ENCODE peak calls at places on chromosomes 1 and 21, in five cellular contexts. Z is NCI-H1930; R is effector CD4-positive, alpha-beta T cell; I is uterus; C is NCI-H146. V is an unnamed sample.

GRCh38 chr1:65343286-65343685 is 33.9 kb downstream of the DNAJC6 start:
- DNase-seq in R (no peak), I (no peak), C (no peak), Z (no peak), V (no peak)

GRCh38 chr1:180291004-180291403 is 60.9 kb downstream of the LHX4 start:
- DNase-seq in R (no peak), I (no peak), Z (no peak), C (no peak), V (no peak)

GRCh38 chr21:35027558-35028450 is 21.3 kb downstream of the RUNX1 start:
- DNase-seq in Z (no peak), C (no peak), R (no peak), I (no peak), V (no peak)

GRCh38 chr1:109246141-109246551 is 3.2 kb upstream of the CELSR2 start:
- DNase-seq in C (no peak), I (no peak), Z (no peak), R (no peak), V (no peak)

GRCh38 chr1:53340660-53341520 is 13.0 kb upstream of the LRP8 start:
- DNase-seq in C (no peak), I (no peak), R (no peak), Z (no peak), V (no peak)

GRCh38 chr1:109228167-109228566 is 14.4 kb downstream of the SARS1 start:
- DNase-seq in R (no peak), Z (no peak), I (no peak), C (no peak), V (no peak)

GRCh38 chr21:44955141-44955802 is 15.4 kb downstream of the SLX9 start:
- DNase-seq in Z (no peak), R (no peak), C (no peak), I (no peak), V (no peak)

GRCh38 chr1:203074610-203075009 is 11.2 kb downstream of the MYOG start:
- DNase-seq in Z (no peak), C (no peak), R (no peak), I (no peak), V (no peak)

GRCh38 chr21:35410123-35410522 is 361.0 kb upstream of the RUNX1 start:
- DNase-seq in Z (no peak), I (no peak), C (no peak), R (no peak), V (no peak)

GRCh38 chr1:150087415-150087814 is 19.8 kb downstream of the VPS45 start:
- DNase-seq in Z (no peak), I (no peak), R (no peak), C (no peak), V (no peak)

GRCh38 chr1:1462318-1462966 is 9.1 kb upstream of the ATAD3B start:
- DNase-seq in R (no peak), I (no peak), Z (no peak), C (peak), V (no peak)

GRCh38 chr1:242224426-242224825 is 225.5 kb upstream of the MAP1LC3C start:
- DNase-seq in I (no peak), C (no peak), R (no peak), Z (no peak), V (no peak)

GRCh38 chr1:222749927-222750326 is 12.9 kb downstream of the FAM177B start:
- DNase-seq in Z (no peak), C (no peak), R (no peak), I (no peak), V (no peak)

GRCh38 chr1:43651922-43652321 is 2.0 kb downstream of the KDM4A start:
- DNase-seq in R (no peak), I (no peak), Z (no peak), C (no peak), V (no peak)

GRCh38 chr1:214899908-214900470 is 182.5 kb upstream of the KCNK2 start:
- DNase-seq in R (no peak), C (no peak), I (no peak), Z (no peak), V (no peak)

GRCh38 chr21:44370027-44370735 is 16.8 kb downstream of the TRPM2 start:
- DNase-seq in R (no peak), C (peak), I (peak), Z (no peak), V (no peak)

GRCh38 chr1:93631626-93632365 is 49.8 kb downstream of the BCAR3 start:
- DNase-seq in C (no peak), Z (peak), I (no peak), R (no peak), V (no peak)

GRCh38 chr21:36613064-36613463 is 85.9 kb upstream of the SIM2 start:
- DNase-seq in Z (no peak), I (no peak), C (no peak), R (no peak), V (no peak)

GRCh38 chr1:74506311-74506710 is 6.1 kb downstream of the LRRC53 start:
- DNase-seq in Z (no peak), R (no peak), I (no peak), C (no peak), V (no peak)

GRCh38 chr21:36759348-36760083 is 60.6 kb downstream of the SIM2 start:
- DNase-seq in Z (no peak), C (no peak), R (no peak), I (no peak), V (no peak)

GRCh38 chr1:8464377-8464776 is 146.5 kb downstream of the SLC45A1 start:
- DNase-seq in C (no peak), I (no peak), R (no peak), Z (no peak), V (no peak)

GRCh38 chr21:21196087-21196486 is 197.9 kb downstream of the NCAM2 start:
- DNase-seq in I (no peak), Z (no peak), R (no peak), C (no peak), V (no peak)

V was measured in occipital lobe.